ENCODE peak calls at places on chromosomes 6 and 20, in six cellular contexts. D, T, I, S, K and Z are unnamed samples.

GRCh38 chr20:56974499-56975250 is 291.8 kb downstream of the BMP7 start:
- DNase-seq in D (no peak), T (no peak), I (no peak), S (no peak), K (peak), Z (no peak)

GRCh38 chr6:111573118-111573883 is 32.4 kb downstream of the TRAF3IP2 start:
- DNase-seq in D (no peak), T (no peak), I (no peak), S (no peak), K (peak), Z (no peak)

GRCh38 chr6:125882243-125882642 is 74.3 kb upstream of the HINT3 start:
- DNase-seq in D (no peak), T (no peak), I (no peak), S (no peak), K (no peak), Z (no peak)

GRCh38 chr20:8790442-8791074 is 278.3 kb upstream of the PLCB4 start:
- DNase-seq in D (no peak), T (no peak), I (no peak), S (no peak), K (peak), Z (no peak)

GRCh38 chr6:30886897-30887255 is 2.6 kb downstream of the DDR1 start:
- DNase-seq in D (no peak), T (no peak), I (no peak), S (no peak), K (no peak), Z (no peak)

GRCh38 chr20:58721951-58722371 is 29.4 kb downstream of the NPEPL1 start:
- DNase-seq in D (peak), T (no peak), I (no peak), S (no peak), K (no peak), Z (no peak)

GRCh38 chr6:52994031-52994788 is 874 bp downstream of the GSTA4 start:
- DNase-seq in D (no peak), T (no peak), I (no peak), S (no peak), K (peak), Z (no peak)

GRCh38 chr20:6502999-6503398 is 264.5 kb upstream of the BMP2 start:
- DNase-seq in D (no peak), T (no peak), I (no peak), S (no peak), K (no peak), Z (no peak)

GRCh38 chr6:9638861-9639260 is 776.0 kb downstream of the TFAP2A start:
- DNase-seq in D (no peak), T (no peak), I (no peak), S (no peak), K (no peak), Z (no peak)

GRCh38 chr6:11434565-11435326 is 102.8 kb upstream of the TMEM170B start:
- DNase-seq in D (no peak), T (no peak), I (no peak), S (no peak), K (no peak), Z (no peak)

GRCh38 chr6:9621276-9621675 is 793.6 kb downstream of the TFAP2A start:
- DNase-seq in D (no peak), T (no peak), I (no peak), S (no peak), K (no peak), Z (no peak)

GRCh38 chr20:44914924-44915323 is 5.1 kb downstream of the PABPC1L start:
- DNase-seq in D (no peak), T (no peak), I (no peak), S (no peak), K (no peak), Z (no peak)

GRCh38 chr6:43766964-43767461 is 3.0 kb upstream of the VEGFA start:
- DNase-seq in D (no peak), T (no peak), I (no peak), S (no peak), K (no peak), Z (no peak)

GRCh38 chr20:2693996-2694471 is 1.5 kb downstream of the EBF4 start:
- DNase-seq in D (peak), T (no peak), I (no peak), S (no peak), K (peak), Z (no peak)

GRCh38 chr6:5730586-5731263 is 276.0 kb downstream of the NRN1 start:
- DNase-seq in D (no peak), T (no peak), I (no peak), S (no peak), K (no peak), Z (no peak)

GRCh38 chr6:151196571-151196970 is 43.2 kb upstream of the AKAP12 start:
- DNase-seq in D (peak), T (no peak), I (no peak), S (no peak), K (no peak), Z (no peak)

GRCh38 chr6:77026341-77026740 is 436.9 kb downstream of the HTR1B start:
- DNase-seq in D (no peak), T (no peak), I (no peak), S (no peak), K (no peak), Z (no peak)

GRCh38 chr6:163626073-163626867 is 211.8 kb downstream of the QKI start:
- DNase-seq in D (no peak), T (no peak), I (no peak), S (no peak), K (no peak), Z (no peak)

GRCh38 chr6:33316603-33317417 is 734 bp downstream of the ZBTB22 start:
- DNase-seq in D (peak), T (no peak), I (no peak), S (no peak), K (peak), Z (no peak)

GRCh38 chr20:46084805-46085792 is 4.7 kb downstream of the NCOA5 start:
- DNase-seq in D (no peak), T (no peak), I (no peak), S (no peak), K (no peak), Z (no peak)

GRCh38 chr6:36335465-36336209 is 1.1 kb downstream of the BNIP5 start:
- DNase-seq in D (no peak), T (no peak), I (no peak), S (no peak), K (no peak), Z (no peak)

GRCh38 chr6:126123226-126123625 is 136.9 kb downstream of the TRMT11 start:
- DNase-seq in D (peak), T (no peak), I (no peak), S (no peak), K (no peak), Z (no peak)

GRCh38 chr6:132190815-132191175 is 210.5 kb downstream of the MOXD1 start:
- DNase-seq in D (no peak), T (no peak), I (no peak), S (no peak), K (no peak), Z (no peak)

GRCh38 chr20:36854343-36855240 is 21.3 kb upstream of the TLDC2 start:
- DNase-seq in D (peak), T (no peak), I (no peak), S (no peak), K (no peak), Z (no peak)

GRCh38 chr20:37907677-37908397 is 4.9 kb downstream of the VSTM2L start:
- DNase-seq in D (no peak), T (no peak), I (no peak), S (no peak), K (peak), Z (no peak)

GRCh38 chr20:36483919-36484808 is 57.2 kb upstream of the MYL9 start:
- DNase-seq in D (no peak), T (no peak), I (no peak), S (no peak), K (no peak), Z (no peak)

GRCh38 chr20:986733-987355 is 15.3 kb downstream of the RSPO4 start:
- DNase-seq in D (no peak), T (no peak), I (no peak), S (no peak), K (no peak), Z (no peak)

GRCh38 chr6:117538615-117539014 is 56.1 kb downstream of the DCBLD1 start:
- DNase-seq in D (no peak), T (no peak), I (no peak), S (no peak), K (no peak), Z (no peak)

GRCh38 chr6:165676435-165677068 is 13.5 kb upstream of the PDE10A start:
- DNase-seq in D (peak), T (no peak), I (no peak), S (no peak), K (no peak), Z (no peak)

GRCh38 chr6:169171951-169172350 is 81.7 kb downstream of the THBS2 start:
- DNase-seq in D (no peak), T (no peak), I (no peak), S (no peak), K (no peak), Z (no peak)

GRCh38 chr20:50580016-50580747 is 70.0 kb downstream of the PTPN1 start:
- DNase-seq in D (peak), T (peak), I (no peak), S (peak), K (peak), Z (no peak)